ENCODE peak calls at places on chromosomes 5 and 9, in seven cellular contexts. K is COR-L47; J is C1 segment of cervical spinal cord; W is HTR-8/SVneo; Q is activated naive CD4-positive, alpha-beta T cell treated with anti-CD3 and anti-CD28 coated beads, Interleukin-2, amount 10 ng/mL, durations not matched to agents 7 days and 5 days; A is GM13976; X is AG08396. Y is an unnamed sample.
A peak's percentile ranks its signal among the peaks of the same experiment; 100 is the strongest.

GRCh38 chr5:125410501-125411162 is 664.2 kb upstream of the ZNF608 start:
- DNase-seq in J (no peak), W (peak; percentile 10), K (no peak), Q (no peak), A (no peak), X (no peak), Y (no peak)

GRCh38 chr5:139278540-139279274 is 14.8 kb upstream of the MATR3 start:
- DNase-seq in Q (no peak), K (no peak), W (no peak), J (no peak), A (no peak), X (no peak), Y (no peak)

GRCh38 chr9:114950761-114951160 is 20.4 kb upstream of the TNFSF8 start:
- DNase-seq in X (no peak), A (no peak), K (no peak), Q (no peak), W (no peak), J (no peak), Y (no peak)

GRCh38 chr9:79592736-79593493 is 21.1 kb downstream of the TLE4 start:
- DNase-seq in Q (peak; percentile 23), K (no peak), W (no peak), A (no peak), J (no peak), X (no peak), Y (no peak)

GRCh38 chr9:96048954-96049831 is 173.7 kb downstream of the ERCC6L2 start:
- DNase-seq in X (no peak), K (no peak), Q (no peak), A (no peak), W (no peak), J (no peak), Y (no peak)

GRCh38 chr9:19629506-19629905 is 159.3 kb downstream of the SLC24A2 start:
- DNase-seq in K (no peak), A (no peak), W (no peak), Q (no peak), J (no peak), X (no peak), Y (no peak)

GRCh38 chr5:148113243-148113642 is 49.5 kb downstream of the SPINK5 start:
- DNase-seq in Q (no peak), X (no peak), W (no peak), J (no peak), K (no peak), A (no peak), Y (no peak)

GRCh38 chr5:135209495-135209837 is 175.4 kb upstream of the PITX1 start:
- DNase-seq in W (no peak), Q (no peak), A (no peak), X (no peak), K (no peak), J (no peak), Y (no peak)

GRCh38 chr9:18909140-18910018 is 123.6 kb downstream of the SAXO1 start:
- DNase-seq in W (no peak), K (no peak), Q (no peak), A (no peak), J (no peak), X (no peak), Y (no peak)

GRCh38 chr5:76513486-76513885 is 109.7 kb downstream of the F2RL2 start:
- DNase-seq in X (no peak), A (no peak), W (no peak), Q (no peak), K (no peak), J (no peak), Y (no peak)

GRCh38 chr5:74801941-74802340 is 34.9 kb downstream of the NSA2 start:
- DNase-seq in K (no peak), J (no peak), Q (no peak), W (no peak), A (no peak), X (no peak), Y (no peak)

GRCh38 chr5:133337795-133338445 is 274.4 kb downstream of the FSTL4 start:
- DNase-seq in X (no peak), J (no peak), Q (no peak), K (no peak), A (no peak), W (no peak), Y (no peak)

GRCh38 chr5:107359916-107360234 is 310.9 kb downstream of the EFNA5 start:
- DNase-seq in Q (no peak), A (no peak), K (no peak), X (no peak), J (no peak), W (no peak), Y (no peak)

GRCh38 chr5:111063709-111064322 is 7.7 kb upstream of the TSLP start:
- DNase-seq in Q (no peak), K (peak; percentile 37), X (no peak), J (no peak), W (no peak), A (no peak), Y (no peak)

GRCh38 chr9:95017062-95017461 is 290.6 kb downstream of the AOPEP start:
- DNase-seq in Q (no peak), W (no peak), K (no peak), J (no peak), A (no peak), X (no peak), Y (no peak)

GRCh38 chr5:79130781-79131180 is 19.2 kb downstream of the BHMT start:
- DNase-seq in Q (no peak), W (no peak), K (no peak), J (no peak), A (no peak), X (no peak), Y (no peak)

GRCh38 chr5:77871946-77872345 is 95.8 kb upstream of the TBCA start:
- DNase-seq in K (no peak), Q (no peak), J (no peak), X (no peak), W (no peak), A (no peak), Y (no peak)

GRCh38 chr5:158049459-158049858 is 190.5 kb upstream of the CLINT1 start:
- DNase-seq in A (no peak), W (no peak), J (no peak), K (no peak), Q (no peak), X (no peak), Y (no peak)

Y was measured in activated B cell treated with CpG ODN at 0.5 μM for 24 hours.